ENCODE peak calls at places on chromosomes 6 and 20, in eight cellular contexts. One of them, this sample, is unnamed.

GRCh38 chr6:132264101-132264500 is 137.2 kb downstream of the MOXD1 start:
- DNase-seq in naive thymus-derived CD4-positive, alpha-beta T cell: no peak
- DNase-seq in AG04450: no peak
- DNase-seq in CD8-positive, alpha-beta memory T cell: no peak
- DNase-seq in astrocyte of the spinal cord: no peak
- DNase-seq in fibroblast of the aortic adventitia: no peak
- DNase-seq in adrenal gland: no peak
- DNase-seq in fibroblast of mammary gland: no peak
- DNase-seq in this sample: no peak

GRCh38 chr6:155313602-155314091 is 637 bp downstream of the TFB1M start:
- DNase-seq in naive thymus-derived CD4-positive, alpha-beta T cell: no peak
- DNase-seq in AG04450: no peak
- DNase-seq in CD8-positive, alpha-beta memory T cell: no peak
- DNase-seq in astrocyte of the spinal cord: peak; percentile 10
- DNase-seq in fibroblast of the aortic adventitia: peak; percentile 18
- DNase-seq in adrenal gland: no peak
- DNase-seq in fibroblast of mammary gland: peak; percentile 35
- DNase-seq in this sample: no peak

GRCh38 chr6:79250107-79250514 is 15.6 kb upstream of the HMGN3 start:
- DNase-seq in naive thymus-derived CD4-positive, alpha-beta T cell: no peak
- DNase-seq in AG04450: no peak
- DNase-seq in CD8-positive, alpha-beta memory T cell: no peak
- DNase-seq in astrocyte of the spinal cord: no peak
- DNase-seq in fibroblast of the aortic adventitia: no peak
- DNase-seq in adrenal gland: no peak
- DNase-seq in fibroblast of mammary gland: no peak
- DNase-seq in this sample: no peak

GRCh38 chr6:31125586-31126363 is 5.5 kb upstream of the CDSN start:
- DNase-seq in naive thymus-derived CD4-positive, alpha-beta T cell: no peak
- DNase-seq in AG04450: no peak
- DNase-seq in CD8-positive, alpha-beta memory T cell: no peak
- DNase-seq in astrocyte of the spinal cord: peak; percentile 8
- DNase-seq in fibroblast of the aortic adventitia: peak; percentile 52
- DNase-seq in adrenal gland: no peak
- DNase-seq in fibroblast of mammary gland: peak; percentile 58
- DNase-seq in this sample: peak; percentile 25

GRCh38 chr6:108746411-108746810 is 101.8 kb upstream of the ARMC2 start:
- DNase-seq in naive thymus-derived CD4-positive, alpha-beta T cell: no peak
- DNase-seq in AG04450: no peak
- DNase-seq in CD8-positive, alpha-beta memory T cell: no peak
- DNase-seq in astrocyte of the spinal cord: no peak
- DNase-seq in fibroblast of the aortic adventitia: no peak
- DNase-seq in adrenal gland: no peak
- DNase-seq in fibroblast of mammary gland: no peak
- DNase-seq in this sample: no peak

GRCh38 chr6:40627316-40627715 is 40.2 kb upstream of the LRFN2 start:
- DNase-seq in naive thymus-derived CD4-positive, alpha-beta T cell: no peak
- DNase-seq in AG04450: no peak
- DNase-seq in CD8-positive, alpha-beta memory T cell: no peak
- DNase-seq in astrocyte of the spinal cord: no peak
- DNase-seq in fibroblast of the aortic adventitia: no peak
- DNase-seq in adrenal gland: no peak
- DNase-seq in fibroblast of mammary gland: no peak
- DNase-seq in this sample: no peak

GRCh38 chr6:5998741-5999687 is 7.7 kb downstream of the NRN1 start:
- DNase-seq in naive thymus-derived CD4-positive, alpha-beta T cell: no peak
- DNase-seq in AG04450: no peak
- DNase-seq in CD8-positive, alpha-beta memory T cell: no peak
- DNase-seq in astrocyte of the spinal cord: peak; percentile 40
- DNase-seq in fibroblast of the aortic adventitia: no peak
- DNase-seq in adrenal gland: no peak
- DNase-seq in fibroblast of mammary gland: peak; percentile 58
- DNase-seq in this sample: no peak

GRCh38 chr6:152750694-152751093 is at the start of gene VIP:
- DNase-seq in naive thymus-derived CD4-positive, alpha-beta T cell: no peak
- DNase-seq in AG04450: no peak
- DNase-seq in CD8-positive, alpha-beta memory T cell: no peak
- DNase-seq in astrocyte of the spinal cord: peak; percentile 46
- DNase-seq in fibroblast of the aortic adventitia: peak; percentile 55
- DNase-seq in adrenal gland: no peak
- DNase-seq in fibroblast of mammary gland: peak; percentile 36
- DNase-seq in this sample: no peak

DNA sequence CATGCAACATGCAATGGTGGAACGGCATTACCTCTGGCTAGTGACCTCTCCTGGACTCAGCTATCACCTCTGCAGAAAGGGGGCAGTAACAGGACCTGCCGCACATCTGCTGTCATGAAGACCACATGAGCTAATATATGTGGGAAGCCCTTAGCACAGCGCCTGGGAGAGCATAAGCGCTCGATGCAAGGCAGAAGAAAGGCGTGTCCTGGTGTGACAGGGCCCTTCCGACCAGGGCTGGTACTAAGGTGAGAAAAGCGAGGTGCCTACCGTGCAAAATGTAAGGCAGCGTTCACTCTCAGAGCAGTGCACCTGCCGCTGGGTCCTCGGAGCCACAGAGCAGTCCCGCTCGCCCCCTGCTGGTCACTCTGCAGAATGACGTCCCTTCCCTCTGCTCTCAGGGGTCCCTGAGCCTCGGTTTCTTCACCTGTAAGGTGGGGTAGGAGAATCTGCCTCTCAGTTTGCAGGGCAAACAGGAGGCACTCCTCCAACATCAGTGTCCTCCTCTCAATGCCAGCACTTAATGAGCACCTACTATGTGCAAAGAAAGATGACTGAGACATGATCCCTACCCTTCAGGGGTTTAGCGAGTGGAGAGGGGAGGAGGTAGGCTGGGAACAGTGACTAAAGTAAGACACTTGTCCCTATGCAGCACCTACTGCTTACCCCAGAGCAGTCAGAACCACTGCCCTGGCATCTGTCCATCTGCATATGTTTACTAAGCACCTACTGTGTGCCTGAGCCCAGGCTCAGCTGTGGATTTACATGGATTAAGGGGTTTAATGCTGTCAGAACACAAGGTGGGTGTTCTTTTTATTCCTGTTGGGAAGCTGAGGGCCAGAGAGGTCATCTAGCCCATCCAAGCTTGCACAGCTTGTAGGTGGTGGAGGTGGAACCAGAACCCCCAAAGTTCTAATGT is 41.1 kb upstream of the PTGIS start:
- DNase-seq in naive thymus-derived CD4-positive, alpha-beta T cell: peak; percentile 71
- DNase-seq in AG04450: no peak
- DNase-seq in CD8-positive, alpha-beta memory T cell: peak; percentile 67
- DNase-seq in astrocyte of the spinal cord: no peak
- DNase-seq in fibroblast of the aortic adventitia: peak; percentile 59
- DNase-seq in adrenal gland: peak; percentile 67
- DNase-seq in fibroblast of mammary gland: peak; percentile 40
- DNase-seq in this sample: no peak
- H3K4me3 ChIP-seq in naive thymus-derived CD4-positive, alpha-beta T cell: peak overlapping the region; percentile 28
- H3K4me3 ChIP-seq in AG04450: no peak overlapping the region
- H3K4me3 ChIP-seq in CD8-positive, alpha-beta memory T cell: peak overlapping the region; percentile 11
- H3K4me3 ChIP-seq in astrocyte of the spinal cord: no peak overlapping the region
- H3K4me3 ChIP-seq in fibroblast of the aortic adventitia: no peak overlapping the region
- H3K4me3 ChIP-seq in adrenal gland: no peak overlapping the region
- H3K4me3 ChIP-seq in fibroblast of mammary gland: no peak overlapping the region
- H3K4me3 ChIP-seq in this sample: no peak overlapping the region

GRCh38 chr6:4908062-4908461 is 95.8 kb downstream of the RPP40 start:
- DNase-seq in naive thymus-derived CD4-positive, alpha-beta T cell: no peak
- DNase-seq in AG04450: no peak
- DNase-seq in CD8-positive, alpha-beta memory T cell: no peak
- DNase-seq in astrocyte of the spinal cord: no peak
- DNase-seq in fibroblast of the aortic adventitia: no peak
- DNase-seq in adrenal gland: no peak
- DNase-seq in fibroblast of mammary gland: no peak
- DNase-seq in this sample: no peak

GRCh38 chr6:4905858-4906257 is 98.0 kb downstream of the RPP40 start:
- DNase-seq in naive thymus-derived CD4-positive, alpha-beta T cell: no peak
- DNase-seq in AG04450: no peak
- DNase-seq in CD8-positive, alpha-beta memory T cell: no peak
- DNase-seq in astrocyte of the spinal cord: no peak
- DNase-seq in fibroblast of the aortic adventitia: no peak
- DNase-seq in adrenal gland: no peak
- DNase-seq in fibroblast of mammary gland: no peak
- DNase-seq in this sample: no peak

GRCh38 chr6:4907602-4908001 is 96.2 kb downstream of the RPP40 start:
- DNase-seq in naive thymus-derived CD4-positive, alpha-beta T cell: no peak
- DNase-seq in AG04450: no peak
- DNase-seq in CD8-positive, alpha-beta memory T cell: no peak
- DNase-seq in astrocyte of the spinal cord: no peak
- DNase-seq in fibroblast of the aortic adventitia: no peak
- DNase-seq in adrenal gland: no peak
- DNase-seq in fibroblast of mammary gland: no peak
- DNase-seq in this sample: no peak

GRCh38 chr6:4906942-4907300 is 96.9 kb downstream of the RPP40 start:
- DNase-seq in naive thymus-derived CD4-positive, alpha-beta T cell: no peak
- DNase-seq in AG04450: no peak
- DNase-seq in CD8-positive, alpha-beta memory T cell: no peak
- DNase-seq in astrocyte of the spinal cord: no peak
- DNase-seq in fibroblast of the aortic adventitia: peak; percentile 27
- DNase-seq in adrenal gland: no peak
- DNase-seq in fibroblast of mammary gland: no peak
- DNase-seq in this sample: no peak

GRCh38 chr6:4906293-4906941 is 97.4 kb downstream of the RPP40 start:
- DNase-seq in naive thymus-derived CD4-positive, alpha-beta T cell: no peak
- DNase-seq in AG04450: no peak
- DNase-seq in CD8-positive, alpha-beta memory T cell: no peak
- DNase-seq in astrocyte of the spinal cord: no peak
- DNase-seq in fibroblast of the aortic adventitia: no peak
- DNase-seq in adrenal gland: peak; percentile 42
- DNase-seq in fibroblast of mammary gland: no peak
- DNase-seq in this sample: no peak
- H3K4me3 ChIP-seq in naive thymus-derived CD4-positive, alpha-beta T cell: peak overlapping the region; percentile 34
- H3K4me3 ChIP-seq in AG04450: no peak overlapping the region
- H3K4me3 ChIP-seq in CD8-positive, alpha-beta memory T cell: peak overlapping the region; percentile 9
- H3K4me3 ChIP-seq in astrocyte of the spinal cord: no peak overlapping the region
- H3K4me3 ChIP-seq in fibroblast of the aortic adventitia: no peak overlapping the region
- H3K4me3 ChIP-seq in adrenal gland: peak overlapping the region; percentile 45
- H3K4me3 ChIP-seq in fibroblast of mammary gland: no peak overlapping the region
- H3K4me3 ChIP-seq in this sample: no peak overlapping the region

GRCh38 chr6:2768125-2768524 is 2.9 kb downstream of the WRNIP1 start:
- DNase-seq in naive thymus-derived CD4-positive, alpha-beta T cell: no peak
- DNase-seq in AG04450: no peak
- DNase-seq in CD8-positive, alpha-beta memory T cell: no peak
- DNase-seq in astrocyte of the spinal cord: no peak
- DNase-seq in fibroblast of the aortic adventitia: no peak
- DNase-seq in adrenal gland: no peak
- DNase-seq in fibroblast of mammary gland: no peak
- DNase-seq in this sample: no peak

GRCh38 chr6:2767327-2767985 is 2.3 kb downstream of the WRNIP1 start:
- DNase-seq in naive thymus-derived CD4-positive, alpha-beta T cell: no peak
- DNase-seq in AG04450: no peak
- DNase-seq in CD8-positive, alpha-beta memory T cell: no peak
- DNase-seq in astrocyte of the spinal cord: no peak
- DNase-seq in fibroblast of the aortic adventitia: peak; percentile 12
- DNase-seq in adrenal gland: no peak
- DNase-seq in fibroblast of mammary gland: no peak
- DNase-seq in this sample: no peak

GRCh38 chr6:2770171-2770570 is 5.0 kb downstream of the WRNIP1 start:
- DNase-seq in naive thymus-derived CD4-positive, alpha-beta T cell: no peak
- DNase-seq in AG04450: no peak
- DNase-seq in CD8-positive, alpha-beta memory T cell: no peak
- DNase-seq in astrocyte of the spinal cord: no peak
- DNase-seq in fibroblast of the aortic adventitia: no peak
- DNase-seq in adrenal gland: no peak
- DNase-seq in fibroblast of mammary gland: no peak
- DNase-seq in this sample: no peak

GRCh38 chr6:2766767-2767314 is 1.6 kb downstream of the WRNIP1 start:
- DNase-seq in naive thymus-derived CD4-positive, alpha-beta T cell: no peak
- DNase-seq in AG04450: no peak
- DNase-seq in CD8-positive, alpha-beta memory T cell: no peak
- DNase-seq in astrocyte of the spinal cord: peak; percentile 33
- DNase-seq in fibroblast of the aortic adventitia: peak; percentile 42
- DNase-seq in adrenal gland: no peak
- DNase-seq in fibroblast of mammary gland: no peak
- DNase-seq in this sample: no peak

DNA sequence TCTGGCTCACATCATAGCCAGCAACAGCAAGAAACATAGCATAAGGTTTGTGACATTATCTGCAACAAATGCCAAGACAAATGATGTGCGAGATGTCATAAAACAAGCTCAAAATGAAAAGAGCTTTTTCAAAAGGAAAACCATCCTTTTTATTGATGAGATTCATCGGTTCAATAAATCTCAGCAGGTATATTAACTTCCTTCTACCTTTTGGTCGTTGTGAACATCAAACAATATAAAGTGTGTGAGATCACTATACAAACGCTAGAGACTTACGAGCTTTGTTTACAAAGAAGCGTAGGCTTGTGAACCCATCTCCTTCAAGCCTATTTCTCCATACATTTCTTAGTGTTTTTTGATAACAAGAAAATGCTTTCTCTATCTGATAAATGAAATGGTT is 3.5 kb downstream of the WRNIP1 start:
- DNase-seq in naive thymus-derived CD4-positive, alpha-beta T cell: no peak
- DNase-seq in AG04450: no peak
- DNase-seq in CD8-positive, alpha-beta memory T cell: no peak
- DNase-seq in astrocyte of the spinal cord: no peak
- DNase-seq in fibroblast of the aortic adventitia: no peak
- DNase-seq in adrenal gland: no peak
- DNase-seq in fibroblast of mammary gland: no peak
- DNase-seq in this sample: no peak
- H3K4me3 ChIP-seq in naive thymus-derived CD4-positive, alpha-beta T cell: peak overlapping the region; percentile 46
- H3K4me3 ChIP-seq in AG04450: peak overlapping the region; percentile 91
- H3K4me3 ChIP-seq in CD8-positive, alpha-beta memory T cell: peak overlapping the region; percentile 7
- H3K4me3 ChIP-seq in astrocyte of the spinal cord: no peak overlapping the region
- H3K4me3 ChIP-seq in fibroblast of the aortic adventitia: peak overlapping the region; percentile 95
- H3K4me3 ChIP-seq in adrenal gland: peak overlapping the region; percentile 93
- H3K4me3 ChIP-seq in fibroblast of mammary gland: no peak overlapping the region
- H3K4me3 ChIP-seq in this sample: peak overlapping the region; percentile 15

GRCh38 chr6:85396159-85396808 is 53.6 kb upstream of the NT5E start:
- DNase-seq in naive thymus-derived CD4-positive, alpha-beta T cell: no peak
- DNase-seq in AG04450: no peak
- DNase-seq in CD8-positive, alpha-beta memory T cell: no peak
- DNase-seq in astrocyte of the spinal cord: no peak
- DNase-seq in fibroblast of the aortic adventitia: no peak
- DNase-seq in adrenal gland: no peak
- DNase-seq in fibroblast of mammary gland: no peak
- DNase-seq in this sample: no peak

GRCh38 chr6:85400331-85400730 is 49.6 kb upstream of the NT5E start:
- DNase-seq in naive thymus-derived CD4-positive, alpha-beta T cell: no peak
- DNase-seq in AG04450: no peak
- DNase-seq in CD8-positive, alpha-beta memory T cell: no peak
- DNase-seq in astrocyte of the spinal cord: no peak
- DNase-seq in fibroblast of the aortic adventitia: no peak
- DNase-seq in adrenal gland: no peak
- DNase-seq in fibroblast of mammary gland: no peak
- DNase-seq in this sample: no peak

GRCh38 chr6:85394853-85395538 is 54.9 kb upstream of the NT5E start:
- DNase-seq in naive thymus-derived CD4-positive, alpha-beta T cell: no peak
- DNase-seq in AG04450: no peak
- DNase-seq in CD8-positive, alpha-beta memory T cell: no peak
- DNase-seq in astrocyte of the spinal cord: peak; percentile 49
- DNase-seq in fibroblast of the aortic adventitia: peak; percentile 83
- DNase-seq in adrenal gland: no peak
- DNase-seq in fibroblast of mammary gland: no peak
- DNase-seq in this sample: no peak

GRCh38 chr6:85392379-85392778 is 57.5 kb upstream of the NT5E start:
- DNase-seq in naive thymus-derived CD4-positive, alpha-beta T cell: no peak
- DNase-seq in AG04450: no peak
- DNase-seq in CD8-positive, alpha-beta memory T cell: no peak
- DNase-seq in astrocyte of the spinal cord: no peak
- DNase-seq in fibroblast of the aortic adventitia: no peak
- DNase-seq in adrenal gland: no peak
- DNase-seq in fibroblast of mammary gland: no peak
- DNase-seq in this sample: no peak

DNA sequence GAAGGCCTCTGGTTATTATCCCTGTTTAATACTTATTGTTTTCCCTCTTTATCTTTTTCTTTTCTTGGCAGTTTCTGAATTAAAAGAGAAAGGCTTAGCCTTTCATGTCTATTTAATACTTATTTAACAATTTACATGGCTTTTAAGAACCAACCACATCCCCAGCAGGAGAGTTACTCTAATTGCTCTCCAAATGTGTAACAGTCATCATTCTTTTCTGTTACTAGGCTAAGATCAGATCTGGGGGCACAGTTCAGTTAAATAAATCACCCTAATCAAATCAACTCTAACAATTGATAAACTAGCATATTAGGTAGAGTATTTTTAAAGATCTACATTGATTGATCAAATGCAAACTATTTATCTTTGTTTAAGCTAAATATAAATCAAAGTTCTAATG is 54.1 kb upstream of the NT5E start:
- DNase-seq in naive thymus-derived CD4-positive, alpha-beta T cell: no peak
- DNase-seq in AG04450: no peak
- DNase-seq in CD8-positive, alpha-beta memory T cell: no peak
- DNase-seq in astrocyte of the spinal cord: no peak
- DNase-seq in fibroblast of the aortic adventitia: no peak
- DNase-seq in adrenal gland: no peak
- DNase-seq in fibroblast of mammary gland: no peak
- DNase-seq in this sample: no peak
- H3K4me3 ChIP-seq in naive thymus-derived CD4-positive, alpha-beta T cell: no peak overlapping the region
- H3K4me3 ChIP-seq in AG04450: no peak overlapping the region
- H3K4me3 ChIP-seq in CD8-positive, alpha-beta memory T cell: no peak overlapping the region
- H3K4me3 ChIP-seq in astrocyte of the spinal cord: no peak overlapping the region
- H3K4me3 ChIP-seq in fibroblast of the aortic adventitia: no peak overlapping the region
- H3K4me3 ChIP-seq in adrenal gland: no peak overlapping the region
- H3K4me3 ChIP-seq in fibroblast of mammary gland: no peak overlapping the region
- H3K4me3 ChIP-seq in this sample: no peak overlapping the region